ENCODE peak calls at places on chromosome 14, in four cellular contexts. One of them, this sample, is unnamed.

GRCh38 chr14:96189288-96189711 is 15.3 kb upstream of the BDKRB2 start:
- DNase-seq in H1: no peak
- DNase-seq in GM12878: no peak
- DNase-seq in HepG2: no peak
- DNase-seq in this sample: no peak

GRCh38 chr14:49769171-49769570 is 1.2 kb downstream of the KLHDC2 start:
- DNase-seq in H1: no peak
- DNase-seq in GM12878: no peak
- DNase-seq in HepG2: peak; percentile 53
- DNase-seq in this sample: no peak

GRCh38 chr14:102125546-102125945 is 14.2 kb upstream of the WDR20 start:
- DNase-seq in H1: no peak
- DNase-seq in GM12878: no peak
- DNase-seq in HepG2: no peak
- DNase-seq in this sample: no peak

GRCh38 chr14:64045091-64045490 is 192.3 kb downstream of the SYNE2 start:
- DNase-seq in H1: no peak
- DNase-seq in GM12878: no peak
- DNase-seq in HepG2: no peak
- DNase-seq in this sample: no peak

GRCh38 chr14:36655963-36656768 is 5.5 kb upstream of the PAX9 start:
- DNase-seq in H1: peak; percentile 91
- DNase-seq in GM12878: no peak
- DNase-seq in HepG2: peak; percentile 52
- DNase-seq in this sample: no peak

GRCh38 chr14:76773188-76773885 is 12.1 kb downstream of the VASH1 start:
- DNase-seq in H1: no peak
- DNase-seq in GM12878: no peak
- DNase-seq in HepG2: peak; percentile 41
- DNase-seq in this sample: peak; percentile 81

GRCh38 chr14:90495357-90496276 is 98.8 kb downstream of the CALM1 start:
- DNase-seq in H1: peak; percentile 85
- DNase-seq in GM12878: no peak
- DNase-seq in HepG2: peak; percentile 53
- DNase-seq in this sample: peak; percentile 66

GRCh38 chr14:71918955-71919354 is 13.3 kb upstream of the RGS6 start:
- DNase-seq in H1: peak; percentile 51
- DNase-seq in GM12878: no peak
- DNase-seq in HepG2: no peak
- DNase-seq in this sample: no peak

GRCh38 chr14:101478096-101478495 is 83.2 kb upstream of the DIO3 start:
- DNase-seq in H1: no peak
- DNase-seq in GM12878: no peak
- DNase-seq in HepG2: no peak
- DNase-seq in this sample: no peak

DNA sequence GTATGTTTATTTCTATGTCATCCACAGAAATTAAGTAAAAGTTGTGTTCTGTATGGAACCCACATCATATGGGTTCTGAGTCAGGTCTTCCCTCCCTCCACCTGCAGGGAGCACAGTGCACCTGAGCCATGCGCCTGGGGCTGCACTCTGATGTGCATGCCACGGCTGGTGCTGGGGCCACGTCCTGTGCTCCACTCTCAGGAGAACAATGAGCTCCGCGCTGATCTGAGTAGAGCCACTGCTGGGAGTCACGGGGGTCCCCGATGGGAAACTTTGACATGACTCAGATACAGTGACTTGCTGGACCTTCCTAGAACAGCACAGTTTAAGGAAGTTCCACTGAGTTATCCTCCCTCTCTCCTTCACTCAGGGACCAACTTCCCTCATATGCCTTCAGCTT is 683.4 kb downstream of the TMEM121 start:
- DNase-seq in H1: no peak
- DNase-seq in GM12878: no peak
- DNase-seq in HepG2: no peak
- DNase-seq in this sample: no peak
- TF ChIP-seq RFX5 in H1: no peak
- TF ChIP-seq RFX5 in GM12878: no peak
- TF ChIP-seq RFX5 in HepG2: no peak
- TF ChIP-seq RFX5 in this sample: no peak

GRCh38 chr14:31070431-31070830 is 44.3 kb upstream of the STRN3 start:
- DNase-seq in H1: no peak
- DNase-seq in GM12878: no peak
- DNase-seq in HepG2: no peak
- DNase-seq in this sample: no peak
- TF ChIP-seq CREB1 in H1: no peak
- TF ChIP-seq CREB1 in GM12878: no peak
- TF ChIP-seq CREB1 in HepG2: no peak
- TF ChIP-seq CREB1 in this sample: no peak

DNA sequence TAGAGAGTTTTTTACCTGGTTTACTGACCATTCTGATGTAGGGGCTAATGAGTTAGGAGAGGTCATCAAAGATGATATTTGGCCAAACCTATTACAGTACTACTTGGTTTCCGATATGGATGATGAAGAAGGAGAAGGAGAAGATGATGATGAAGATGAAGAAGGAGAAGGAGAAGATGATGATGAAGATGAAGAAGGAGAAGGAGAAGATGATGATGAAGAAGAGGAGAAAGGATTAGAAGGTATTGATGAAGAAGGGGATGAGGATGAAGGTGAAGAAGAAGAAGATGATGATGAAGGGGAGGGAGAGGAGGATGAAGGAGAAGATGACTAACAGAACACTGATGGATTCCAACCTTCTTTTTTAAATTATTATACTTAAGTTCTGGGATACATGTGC is 196.6 kb downstream of the TMX1 start:
- DNase-seq in H1: no peak
- DNase-seq in GM12878: no peak
- DNase-seq in HepG2: no peak
- DNase-seq in this sample: no peak
- TF ChIP-seq RFX5 in H1: no peak
- TF ChIP-seq RFX5 in GM12878: no peak
- TF ChIP-seq RFX5 in HepG2: no peak
- TF ChIP-seq RFX5 in this sample: no peak

GRCh38 chr14:104872469-104873341 is 7.6 kb downstream of the CEP170B start:
- DNase-seq in H1: peak; percentile 80
- DNase-seq in GM12878: no peak
- DNase-seq in HepG2: no peak
- DNase-seq in this sample: no peak
- TF ChIP-seq CREB1 in H1: no peak
- TF ChIP-seq CREB1 in GM12878: no peak
- TF ChIP-seq CREB1 in HepG2: no peak
- TF ChIP-seq CREB1 in this sample: no peak